ENCODE peak calls at places on chromosomes 1 and 21, in six cellular contexts. N, Y, S, T, G and U are unnamed samples.

GRCh38 chr1:156253634-156254033 is 5.8 kb upstream of the PAQR6 start:
- DNase-seq in N (no peak), Y (no peak), S (no peak), T (no peak), G (no peak), U (no peak)

GRCh38 chr1:212692774-212693644 is 6.6 kb downstream of the BATF3 start:
- DNase-seq in N (peak; percentile 69), Y (no peak), S (peak; percentile 65), T (no peak), G (no peak), U (no peak)

GRCh38 chr1:14334336-14335176 is 263.9 kb upstream of the KAZN start:
- DNase-seq in N (no peak), Y (no peak), S (no peak), T (no peak), G (no peak), U (no peak)

GRCh38 chr21:43916691-43917514 is 51.9 kb downstream of the AGPAT3 start:
- DNase-seq in N (peak; percentile 21), Y (no peak), S (no peak), T (no peak), G (no peak), U (no peak)

GRCh38 chr1:173628888-173629287 is 6.2 kb upstream of the TEX50 start:
- DNase-seq in N (no peak), Y (no peak), S (peak; percentile 26), T (no peak), G (no peak), U (no peak)

GRCh38 chr21:18443085-18443484 is 39.5 kb upstream of the TMPRSS15 start:
- DNase-seq in N (no peak), Y (no peak), S (no peak), T (no peak), G (no peak), U (no peak)

GRCh38 chr1:42993631-42994121 is 35.0 kb upstream of the SLC2A1 start:
- DNase-seq in N (no peak), Y (no peak), S (peak; percentile 81), T (no peak), G (no peak), U (no peak)

GRCh38 chr1:112509005-112509659 is 367 bp downstream of the WNT2B start:
- DNase-seq in N (no peak), Y (no peak), S (peak; percentile 83), T (peak; percentile 53), G (no peak), U (peak; percentile 60)

GRCh38 chr1:20411196-20411980 is 74.6 kb downstream of the CAMK2N1 start:
- DNase-seq in N (peak; percentile 97), Y (no peak), S (peak; percentile 72), T (peak; percentile 84), G (peak; percentile 29), U (peak; percentile 45)

GRCh38 chr1:192998536-192998935 is 60.6 kb downstream of the UCHL5 start:
- DNase-seq in N (no peak), Y (no peak), S (peak; percentile 65), T (no peak), G (no peak), U (no peak)

GRCh38 chr1:55635856-55636255 is 420.7 kb upstream of the USP24 start:
- DNase-seq in N (peak; percentile 43), Y (no peak), S (no peak), T (no peak), G (no peak), U (no peak)

GRCh38 chr1:226187380-226187779 is 839 bp upstream of the ACBD3 start:
- DNase-seq in N (no peak), Y (no peak), S (no peak), T (no peak), G (no peak), U (no peak)

GRCh38 chr1:203177471-203178039 is 1.9 kb upstream of the MYBPH start:
- DNase-seq in N (peak; percentile 44), Y (no peak), S (peak; percentile 31), T (peak; percentile 66), G (no peak), U (no peak)

GRCh38 chr1:69455718-69456117 is 112.0 kb upstream of the LRRC7 start:
- DNase-seq in N (no peak), Y (no peak), S (no peak), T (no peak), G (no peak), U (no peak)

GRCh38 chr1:55827350-55827749 is 612.2 kb upstream of the USP24 start:
- DNase-seq in N (peak; percentile 99), Y (no peak), S (no peak), T (peak; percentile 96), G (no peak), U (no peak)

GRCh38 chr21:44613386-44614155 is 1.7 kb downstream of the KRTAP10-8 start:
- DNase-seq in N (no peak), Y (no peak), S (no peak), T (no peak), G (no peak), U (no peak)

GRCh38 chr1:173573596-173573995 is 29.3 kb downstream of the SLC9C2 start:
- DNase-seq in N (no peak), Y (no peak), S (no peak), T (no peak), G (no peak), U (no peak)

GRCh38 chr21:41761211-41762181 is 5.4 kb downstream of the RIPK4 start:
- DNase-seq in N (no peak), Y (no peak), S (no peak), T (no peak), G (no peak), U (no peak)

GRCh38 chr21:42144221-42144620 is 73.1 kb downstream of the UMODL1 start:
- DNase-seq in N (no peak), Y (no peak), S (no peak), T (no peak), G (no peak), U (no peak)

GRCh38 chr1:156677616-156678596 is 699 bp upstream of the NES start:
- DNase-seq in N (peak; percentile 89), Y (peak; percentile 86), S (peak; percentile 96), T (peak; percentile 95), G (no peak), U (peak; percentile 81)

GRCh38 chr1:208161005-208161404 is 83.2 kb downstream of the PLXNA2 start:
- DNase-seq in N (no peak), Y (no peak), S (peak; percentile 94), T (no peak), G (no peak), U (peak; percentile 40)

DNA sequence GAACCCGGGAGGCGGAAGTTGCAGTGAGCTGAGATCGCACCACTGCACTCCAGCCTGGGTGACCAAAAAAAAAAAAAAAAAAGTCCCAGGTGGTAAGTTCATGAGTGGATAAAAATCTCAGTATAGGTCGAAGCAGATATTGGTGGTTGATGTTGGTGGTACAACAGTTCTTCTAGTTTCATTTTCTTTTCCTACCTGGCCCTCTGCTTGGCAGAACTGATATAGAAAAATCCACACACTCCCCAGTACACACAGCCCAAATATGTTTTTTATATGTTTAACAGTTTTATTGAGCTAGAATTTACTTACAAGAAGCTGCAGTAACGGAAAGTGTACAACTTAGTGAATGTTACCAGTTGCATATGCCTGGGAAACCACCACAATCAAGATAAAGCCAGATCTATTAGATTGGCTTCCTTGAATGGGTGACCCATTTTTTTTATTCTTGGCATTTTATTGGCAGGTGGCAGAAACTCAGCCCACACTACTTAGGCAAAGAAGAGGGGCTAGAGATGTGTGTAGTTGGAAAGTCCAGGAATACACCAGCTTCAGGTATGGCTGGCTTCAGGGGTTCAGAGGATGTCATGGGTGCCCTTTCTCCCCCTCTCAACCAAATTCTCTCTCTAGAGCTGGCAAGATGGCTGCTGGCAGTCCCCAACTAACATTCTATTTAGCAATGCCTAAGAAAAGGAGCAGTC is 118.3 kb upstream of the SLC25A33 start:
- DNase-seq in N (no peak), Y (no peak), S (no peak), T (no peak), G (no peak), U (no peak)
- H2BK5ac ChIP-seq in N (no peak overlapping the region), Y (no peak overlapping the region), S (no peak overlapping the region), T (no peak overlapping the region), G (no peak overlapping the region), U (no peak overlapping the region)

GRCh38 chr1:184386271-184387068 is at the start of gene C1orf21:
- DNase-seq in N (peak; percentile 84), Y (peak; percentile 90), S (peak; percentile 90), T (peak; percentile 61), G (peak; percentile 50), U (peak; percentile 84)

GRCh38 chr1:184385863-184386262 is 966 bp upstream of the C1orf21 start:
- DNase-seq in N (no peak), Y (no peak), S (no peak), T (no peak), G (no peak), U (no peak)

GRCh38 chr1:184388671-184389292 is 2.0 kb downstream of the C1orf21 start:
- DNase-seq in N (no peak), Y (no peak), S (no peak), T (no peak), G (no peak), U (no peak)

GRCh38 chr1:184387871-184388670 is 1.2 kb downstream of the C1orf21 start:
- DNase-seq in N (peak; percentile 89), Y (no peak), S (peak; percentile 40), T (peak; percentile 86), G (no peak), U (no peak)

GRCh38 chr1:184387069-184387870 is 441 bp downstream of the C1orf21 start:
- DNase-seq in N (peak; percentile 28), Y (no peak), S (peak; percentile 55), T (peak; percentile 93), G (no peak), U (peak; percentile 49)
- H2BK5ac ChIP-seq in N (peak overlapping the region; percentile 44), Y (peak overlapping the region; percentile 87), S (no peak overlapping the region), T (no peak overlapping the region), G (no peak overlapping the region), U (no peak overlapping the region)

GRCh38 chr1:54136269-54136896 is 16.4 kb downstream of the CDCP2 start:
- DNase-seq in N (no peak), Y (no peak), S (peak; percentile 35), T (peak; percentile 12), G (no peak), U (no peak)

GRCh38 chr1:54138994-54139393 is 13.8 kb downstream of the CDCP2 start:
- DNase-seq in N (no peak), Y (no peak), S (no peak), T (no peak), G (no peak), U (no peak)

GRCh38 chr1:54135436-54136120 is 17.2 kb downstream of the CDCP2 start:
- DNase-seq in N (peak; percentile 61), Y (no peak), S (peak; percentile 76), T (peak; percentile 79), G (peak; percentile 38), U (no peak)

GRCh38 chr1:54136963-54137531 is 15.8 kb downstream of the CDCP2 start:
- DNase-seq in N (no peak), Y (no peak), S (no peak), T (no peak), G (no peak), U (no peak)

DNA sequence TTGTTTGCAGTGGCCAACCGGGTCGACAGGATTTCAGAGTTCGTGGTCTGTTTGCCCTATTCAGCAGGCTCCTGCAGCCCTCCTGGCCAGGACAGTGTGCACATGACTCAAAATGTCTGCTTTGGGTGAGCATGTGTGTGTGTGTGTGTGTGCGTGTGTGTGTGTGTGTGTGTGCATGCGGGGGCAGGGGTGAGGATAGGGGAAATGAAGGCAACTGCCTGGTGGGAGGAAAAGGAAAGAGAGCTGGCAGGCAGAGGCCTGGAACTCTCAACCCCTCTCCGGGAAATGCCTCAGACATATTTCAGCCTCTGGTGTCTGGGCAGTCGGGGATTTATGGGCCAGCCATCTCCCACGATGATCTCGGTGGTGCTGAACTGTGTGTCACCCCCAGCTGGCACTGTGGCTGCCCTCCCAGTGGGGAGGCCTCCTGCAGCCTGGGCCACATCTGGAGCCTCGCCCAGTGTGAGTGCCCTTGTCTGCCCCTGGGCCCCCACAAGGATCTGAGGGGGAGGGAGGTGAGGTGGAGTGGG is 15.2 kb downstream of the CDCP2 start:
- DNase-seq in N (peak; percentile 50), Y (no peak), S (peak; percentile 21), T (peak; percentile 72), G (no peak), U (no peak)
- H2BK5ac ChIP-seq in N (no peak overlapping the region), Y (no peak overlapping the region), S (no peak overlapping the region), T (peak overlapping the region; percentile 57), G (no peak overlapping the region), U (no peak overlapping the region)

GRCh38 chr1:58816072-58816746 is 32.4 kb upstream of the JUN start:
- DNase-seq in N (peak; percentile 89), Y (peak; percentile 56), S (peak; percentile 85), T (peak; percentile 93), G (no peak), U (peak; percentile 76)
- H2BK5ac ChIP-seq in N (peak overlapping the region; percentile 90), Y (no peak overlapping the region), S (no peak overlapping the region), T (peak overlapping the region; percentile 97), G (no peak overlapping the region), U (no peak overlapping the region)